ENCODE peak calls at places on chromosomes 7 and 10, in eight cellular contexts. H, X, T, K, O, Z, U and C are unnamed samples.

GRCh38 chr10:61286695-61287094 is 166.5 kb downstream of the TMEM26 start:
- DNase-seq in H (no peak), X (no peak), T (peak; percentile 39), K (no peak), O (no peak), Z (no peak), U (no peak), C (no peak)

GRCh38 chr7:94696981-94697670 is 41.2 kb upstream of the SGCE start:
- DNase-seq in H (peak; percentile 96), X (peak; percentile 29), T (no peak), K (no peak), O (no peak), Z (peak; percentile 14), U (no peak), C (no peak)

GRCh38 chr7:102072636-102073209 is 213.9 kb upstream of the SH2B2 start:
- DNase-seq in H (no peak), X (no peak), T (no peak), K (no peak), O (no peak), Z (no peak), U (no peak), C (no peak)

GRCh38 chr7:108382932-108383331 is 73.3 kb downstream of the NRCAM start:
- DNase-seq in H (no peak), X (no peak), T (no peak), K (no peak), O (no peak), Z (no peak), U (no peak), C (no peak)

GRCh38 chr7:5183899-5184298 is 6.1 kb upstream of the WIPI2 start:
- DNase-seq in H (no peak), X (no peak), T (no peak), K (no peak), O (no peak), Z (no peak), U (no peak), C (no peak)

GRCh38 chr10:92387289-92387940 is 96.4 kb downstream of the MARCHF5 start:
- DNase-seq in H (peak; percentile 49), X (no peak), T (peak; percentile 58), K (no peak), O (no peak), Z (no peak), U (peak; percentile 95), C (no peak)

GRCh38 chr7:138663741-138664710 is 37.1 kb downstream of the SVOPL start:
- DNase-seq in H (peak; percentile 31), X (peak; percentile 25), T (no peak), K (no peak), O (no peak), Z (no peak), U (peak; percentile 51), C (no peak)

GRCh38 chr7:151853896-151854807 is 22.8 kb downstream of the PRKAG2 start:
- DNase-seq in H (no peak), X (no peak), T (no peak), K (peak; percentile 56), O (no peak), Z (no peak), U (peak; percentile 37), C (no peak)

GRCh38 chr10:12369982-12370381 is 20.6 kb downstream of the CAMK1D start:
- DNase-seq in H (no peak), X (no peak), T (no peak), K (no peak), O (no peak), Z (no peak), U (no peak), C (no peak)

GRCh38 chr10:22230331-22230833 is 12.6 kb upstream of the EBLN1 start:
- DNase-seq in H (peak; percentile 67), X (no peak), T (peak; percentile 75), K (no peak), O (peak; percentile 29), Z (no peak), U (peak; percentile 56), C (no peak)

GRCh38 chr10:77403761-77404160 is 233.8 kb downstream of the KCNMA1 start:
- DNase-seq in H (no peak), X (no peak), T (no peak), K (no peak), O (no peak), Z (no peak), U (no peak), C (no peak)

GRCh38 chr7:90613088-90613498 is 17.0 kb downstream of the CDK14 start:
- DNase-seq in H (no peak), X (no peak), T (no peak), K (no peak), O (no peak), Z (no peak), U (no peak), C (no peak)

GRCh38 chr7:42017356-42017986 is 219.5 kb downstream of the GLI3 start:
- DNase-seq in H (no peak), X (no peak), T (peak; percentile 73), K (no peak), O (no peak), Z (no peak), U (peak; percentile 32), C (no peak)

GRCh38 chr7:42014625-42015412 is 222.2 kb downstream of the GLI3 start:
- DNase-seq in H (peak; percentile 34), X (peak; percentile 26), T (peak; percentile 48), K (no peak), O (no peak), Z (no peak), U (no peak), C (no peak)

GRCh38 chr7:42012786-42013360 is 224.1 kb downstream of the GLI3 start:
- DNase-seq in H (no peak), X (no peak), T (no peak), K (no peak), O (no peak), Z (no peak), U (peak; percentile 7), C (no peak)

GRCh38 chr7:42016517-42016916 is 220.5 kb downstream of the GLI3 start:
- DNase-seq in H (no peak), X (no peak), T (no peak), K (no peak), O (no peak), Z (no peak), U (no peak), C (no peak)

DNA sequence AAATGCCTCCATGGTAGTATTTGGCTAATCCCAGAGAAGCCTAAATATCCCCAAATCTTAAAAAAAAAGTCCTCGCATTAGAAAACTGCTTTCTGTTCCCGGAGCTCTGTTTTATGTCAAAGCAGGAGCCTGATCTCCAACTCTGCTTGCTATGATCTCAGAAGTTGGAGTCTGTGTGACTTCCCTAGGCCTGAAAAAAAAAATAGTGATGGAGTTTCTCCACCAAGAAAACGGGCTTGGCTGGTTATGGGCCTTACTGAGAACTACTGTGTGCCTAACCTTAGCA is 221.7 kb downstream of the GLI3 start:
- DNase-seq in H (no peak), X (no peak), T (no peak), K (no peak), O (no peak), Z (no peak), U (no peak), C (no peak)
- H3K36me3 ChIP-seq in H (peaks cover 4% of the 10 kb centered on the region), X (no peaks in the 10 kb centered on the region), T (peaks cover 2% of the 10 kb centered on the region), K (peaks cover 5% of the 10 kb centered on the region), O (no peaks in the 10 kb centered on the region), Z (no peaks in the 10 kb centered on the region), U (no peaks in the 10 kb centered on the region), C (peaks cover 3% of the 10 kb centered on the region)

DNA sequence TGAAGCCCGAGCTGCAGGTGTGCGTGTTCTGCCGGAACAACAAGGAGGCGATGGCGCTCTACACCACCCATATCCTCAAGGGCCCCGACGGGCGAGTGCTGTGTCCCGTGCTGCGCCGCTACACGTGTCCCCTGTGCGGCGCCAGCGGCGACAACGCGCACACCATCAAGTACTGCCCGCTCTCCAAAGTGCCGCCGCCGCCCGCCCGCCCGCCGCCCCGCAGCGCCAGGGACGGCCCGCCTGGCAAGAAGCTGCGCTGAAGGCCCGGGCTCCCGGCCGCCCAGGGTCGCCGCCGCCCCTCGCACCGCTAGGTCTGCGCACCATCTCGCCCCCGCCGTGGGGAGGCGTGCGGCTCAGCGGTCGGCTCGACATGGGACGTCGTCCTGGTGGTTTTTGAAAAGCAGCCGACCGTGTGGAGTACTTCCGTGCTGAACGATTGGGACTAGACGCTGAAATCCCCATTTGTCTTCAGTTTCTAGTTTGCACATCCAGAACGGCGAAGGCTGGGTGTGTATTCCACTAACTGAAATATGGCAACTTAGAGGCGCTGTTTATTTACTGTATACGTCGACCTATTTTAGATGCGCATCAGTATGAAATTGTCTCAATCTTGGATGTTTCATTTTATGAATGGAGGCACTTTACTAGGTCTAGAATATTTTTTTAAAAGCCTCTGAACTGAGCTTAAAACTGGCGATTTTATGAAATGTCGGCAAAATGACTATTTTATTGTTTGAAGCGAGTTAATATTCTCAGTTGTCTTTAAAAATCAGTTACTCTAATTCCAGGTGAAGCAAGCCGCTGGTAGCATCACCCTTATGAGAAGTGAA is 1.1 kb downstream of the NANOS1 start:
- DNase-seq in H (peak; percentile 50), X (peak; percentile 60), T (peak; percentile 89), K (peak; percentile 39), O (peak; percentile 39), Z (no peak), U (peak; percentile 72), C (no peak)
- TF ChIP-seq CTCF in H (peak; percentile 12), X (no peak), T (peak; percentile 66), K (no peak), O (no peak), Z (no peak), U (no peak), C (no peak)

DNA sequence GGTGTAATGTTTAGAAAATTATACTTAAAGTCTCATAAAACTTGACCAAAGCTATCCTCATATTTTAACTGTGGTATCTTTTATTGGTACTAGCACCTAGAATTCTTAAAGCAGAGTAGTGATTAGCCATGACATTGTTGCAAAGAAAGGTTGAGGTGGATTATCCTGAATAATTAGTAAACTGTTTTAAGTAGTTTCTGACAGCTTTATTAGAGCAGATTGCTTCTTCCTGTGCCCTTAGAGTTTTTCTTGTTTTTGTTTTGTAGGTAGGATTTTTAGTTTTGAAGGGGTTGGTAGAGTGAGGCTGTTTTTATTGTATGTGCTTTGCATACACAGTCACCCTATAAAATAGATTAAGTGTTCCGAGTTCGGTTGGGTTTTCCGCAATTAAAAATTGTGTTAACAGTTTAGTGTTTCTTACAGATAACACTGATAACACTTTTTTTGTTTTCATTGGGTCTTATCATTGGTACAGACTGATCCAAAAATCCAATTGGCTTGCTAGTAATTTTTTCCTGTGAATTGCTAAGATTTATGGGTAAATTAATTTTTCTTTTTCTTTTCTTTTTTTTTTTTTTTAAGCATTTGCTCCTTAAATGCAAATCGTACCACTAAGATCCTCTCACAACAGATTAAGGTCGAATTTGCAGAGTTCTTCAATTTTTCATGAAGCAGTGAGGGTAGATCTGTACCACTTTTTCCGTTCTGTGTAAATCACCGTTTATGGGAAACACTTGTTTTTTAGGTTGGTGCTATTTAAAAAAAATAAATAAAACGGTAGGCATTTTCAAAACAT is 2.1 kb upstream of the PBLD start:
- DNase-seq in H (no peak), X (no peak), T (no peak), K (no peak), O (no peak), Z (no peak), U (no peak), C (no peak)
- H3K36me3 ChIP-seq in H (peaks cover 3% of the 10 kb centered on the region), X (no peaks in the 10 kb centered on the region), T (peaks cover 77% of the 10 kb centered on the region), K (peaks cover 15% of the 10 kb centered on the region), O (peaks cover 8% of the 10 kb centered on the region), Z (peaks cover 7% of the 10 kb centered on the region), U (peaks cover 21% of the 10 kb centered on the region), C (no peaks in the 10 kb centered on the region)

DNA sequence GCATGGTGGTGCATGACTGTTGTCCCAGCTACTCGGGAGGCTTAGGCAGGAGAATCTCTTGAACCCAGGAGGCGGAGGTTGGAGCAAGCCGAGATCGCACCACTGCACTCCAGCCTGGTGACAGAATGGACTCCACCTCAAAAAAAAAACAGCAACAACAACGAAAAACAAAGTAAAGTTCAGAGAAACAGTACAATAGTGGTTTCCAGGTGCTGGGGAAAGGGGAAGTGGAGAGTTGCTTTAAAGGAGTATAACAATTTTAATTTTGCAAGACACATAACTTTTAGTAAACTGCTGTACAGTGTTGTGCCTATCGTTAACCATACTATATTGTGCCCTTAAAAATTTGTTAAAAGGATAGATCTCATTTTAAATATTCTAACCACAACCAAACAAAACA is 662.7 kb upstream of the POT1 start:
- DNase-seq in H (no peak), X (no peak), T (no peak), K (no peak), O (no peak), Z (no peak), U (no peak), C (no peak)
- TF ChIP-seq CTCF in H (no peak), X (no peak), T (no peak), K (no peak), O (no peak), Z (no peak), U (no peak), C (no peak)